ENCODE peak calls at places on chromosomes 6 and 20, in eight cellular contexts. O, L, M, Q, Z, P, D and B are unnamed samples. For H3K4me1 and H3K36me3, the result is how much of the 10 kb centered on the place peaks cover.

GRCh38 chr6:29524982-29525639 is 34.4 kb downstream of the UBD start:
- DNase-seq in P (no peak), Z (no peak), M (no peak), L (no peak), D (no peak), O (no peak), Q (no peak), B (no peak)

GRCh38 chr20:39986231-39986904 is 702.7 kb downstream of the MAFB start:
- DNase-seq in Q (peak), P (peak), O (no peak), Z (peak), M (peak), L (peak), D (no peak), B (no peak)

GRCh38 chr6:409370-409972 is 17.9 kb downstream of the IRF4 start:
- DNase-seq in Q (no peak), Z (no peak), O (no peak), P (no peak), D (no peak), M (no peak), L (no peak), B (no peak)

GRCh38 chr6:164152611-164153010 is 738.1 kb downstream of the QKI start:
- DNase-seq in L (no peak), Q (no peak), P (no peak), M (no peak), O (no peak), Z (no peak), D (no peak), B (no peak)

GRCh38 chr6:165484178-165484889 is 174.9 kb upstream of the C6orf118 start:
- DNase-seq in L (no peak), D (no peak), O (no peak), P (no peak), Z (no peak), M (no peak), Q (no peak), B (no peak)

GRCh38 chr6:122452509-122452908 is 19.1 kb downstream of the SERINC1 start:
- DNase-seq in O (no peak), M (no peak), Z (no peak), Q (no peak), D (no peak), L (no peak), P (no peak), B (no peak)

GRCh38 chr6:53647437-53648094 is 18.0 kb downstream of the KLHL31 start:
- DNase-seq in D (no peak), L (no peak), Q (no peak), O (no peak), M (no peak), Z (no peak), P (no peak), B (peak)

GRCh38 chr6:147135211-147135672 is 69.0 kb upstream of the STXBP5 start:
- DNase-seq in Q (no peak), Z (no peak), M (no peak), D (no peak), P (no peak), O (no peak), L (no peak), B (peak)

GRCh38 chr6:107102414-107102805 is 12.9 kb downstream of the BEND3 start:
- DNase-seq in P (no peak), Z (no peak), Q (no peak), M (no peak), O (no peak), D (no peak), L (no peak), B (no peak)

GRCh38 chr6:107330190-107330589 is 129.2 kb downstream of the PDSS2 start:
- DNase-seq in O (no peak), Q (no peak), L (no peak), M (no peak), D (no peak), Z (no peak), P (no peak), B (no peak)

GRCh38 chr20:17635846-17636245 is 46.2 kb downstream of the RRBP1 start:
- DNase-seq in Q (no peak), D (no peak), L (no peak), P (no peak), O (no peak), Z (peak), M (no peak), B (no peak)

GRCh38 chr20:12372557-12372956 is 454.9 kb downstream of the BTBD3 start:
- DNase-seq in O (no peak), L (no peak), P (no peak), M (no peak), D (no peak), Q (no peak), Z (no peak), B (no peak)

GRCh38 chr20:21017381-21018085 is 88.6 kb downstream of the LINC00237 start:
- DNase-seq in L (no peak), Q (no peak), M (no peak), P (no peak), O (peak), Z (no peak), D (no peak), B (no peak)

GRCh38 chr20:41690702-41691101 is 72.5 kb upstream of the CHD6 start:
- DNase-seq in M (no peak), Z (no peak), O (no peak), D (no peak), L (no peak), P (no peak), Q (no peak), B (no peak)

GRCh38 chr6:108733706-108734105 is 114.5 kb upstream of the ARMC2 start:
- DNase-seq in D (no peak), P (no peak), O (no peak), L (no peak), M (no peak), Q (no peak), Z (no peak), B (no peak)

GRCh38 chr6:52020961-52021570 is 66.3 kb downstream of the PKHD1 start:
- DNase-seq in Q (no peak), M (no peak), O (no peak), L (no peak), P (no peak), D (no peak), Z (no peak), B (no peak)

GRCh38 chr6:12309070-12309469 is 18.9 kb downstream of the EDN1 start:
- DNase-seq in Q (peak), O (no peak), Z (no peak), D (no peak), L (no peak), P (no peak), M (no peak), B (no peak)

GRCh38 chr6:81750660-81751387 is 1.7 kb downstream of the TENT5A start:
- DNase-seq in Q (no peak), L (no peak), O (no peak), D (no peak), M (no peak), P (no peak), Z (no peak), B (no peak)

GRCh38 chr6:14806101-14806500 is 439.8 kb upstream of the JARID2 start:
- DNase-seq in P (no peak), O (no peak), Z (no peak), Q (no peak), M (no peak), D (no peak), L (no peak), B (no peak)
- H3K4me1 ChIP-seq in P (under half), O (under half), Z (under half), Q (under half), M (under half), D (under half), L (under half), B (under half)

GRCh38 chr6:100257661-100258395 is 206.9 kb downstream of the SIM1 start:
- DNase-seq in Z (no peak), Q (no peak), L (no peak), D (no peak), P (no peak), O (no peak), M (no peak), B (no peak)
- H3K4me3 ChIP-seq in Z (no peak), Q (no peak), L (no peak), D (no peak), P (no peak), O (no peak), M (no peak), B (no peak)

GRCh38 chr20:49247169-49247734 is 28.0 kb downstream of the DDX27 start:
- DNase-seq in D (no peak), M (no peak), L (no peak), O (no peak), P (no peak), Z (no peak), Q (no peak), B (no peak)

GRCh38 chr20:49245921-49246740 is 26.9 kb downstream of the DDX27 start:
- DNase-seq in O (no peak), D (no peak), P (no peak), Q (no peak), Z (peak), L (peak), M (peak), B (peak)

GRCh38 chr20:49248879-49249665 is 28.8 kb downstream of the ZNFX1 start:
- DNase-seq in Q (no peak), M (no peak), Z (no peak), P (no peak), L (no peak), O (peak), D (no peak), B (no peak)

GRCh38 chr20:49247792-49248191 is 28.6 kb downstream of the DDX27 start:
- DNase-seq in O (no peak), M (no peak), Z (no peak), Q (no peak), L (no peak), D (no peak), P (no peak), B (no peak)

DNA sequence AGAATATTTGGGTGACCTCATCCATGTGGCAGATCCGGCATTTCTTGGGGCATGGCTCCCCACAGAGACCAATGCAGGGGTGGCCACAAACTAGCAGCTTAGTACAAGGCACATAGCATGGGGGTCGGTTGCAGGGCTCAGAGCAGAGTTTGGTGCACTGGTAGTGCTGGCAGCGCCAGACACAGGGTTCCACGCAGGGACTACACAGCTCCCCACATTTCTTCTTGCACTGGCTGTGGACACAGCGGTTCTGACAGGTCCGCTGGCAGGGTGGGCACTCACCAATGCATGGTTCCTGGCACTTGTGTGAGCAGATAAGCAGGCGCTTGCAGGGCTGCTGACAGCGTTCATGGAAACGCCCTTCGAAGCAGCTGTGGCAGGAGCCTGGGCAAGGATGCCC is 29.1 kb downstream of the DDX27 start:
- DNase-seq in D (no peak), Q (no peak), O (no peak), M (no peak), L (no peak), P (no peak), Z (no peak), B (no peak)
- H3K36me3 ChIP-seq in D (half or more), Q (half or more), O (under half), M (under half), L (half or more), P (half or more), Z (under half), B (under half)

DNA sequence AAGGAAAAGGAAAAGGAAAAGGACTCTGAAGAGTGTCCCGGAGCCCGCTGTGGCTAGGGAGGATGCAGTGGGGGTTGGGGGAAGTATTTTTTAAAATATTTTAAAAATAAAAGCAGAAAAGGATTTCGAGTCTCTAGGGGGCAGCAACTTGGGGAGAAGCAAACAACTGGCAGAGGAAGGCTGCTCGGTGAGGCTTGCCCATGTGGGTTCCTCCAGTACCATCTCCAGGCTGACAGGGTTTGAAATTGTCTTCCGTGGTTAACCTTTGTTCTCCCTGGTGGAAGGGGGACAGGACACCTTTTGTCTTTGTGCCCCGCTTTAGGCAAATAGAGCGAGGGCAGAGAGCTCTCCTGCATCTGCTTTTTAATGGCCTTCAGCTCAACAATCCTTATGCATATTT is 60.4 kb upstream of the SNX9 start:
- DNase-seq in O (no peak), M (no peak), Q (no peak), L (no peak), P (no peak), D (no peak), Z (no peak), B (no peak)
- H3K4me1 ChIP-seq in O (under half), M (half or more), Q (under half), L (under half), P (half or more), D (under half), Z (under half), B (under half)

GRCh38 chr6:166960609-166960978 is 4.2 kb upstream of the RNASET2 start:
- DNase-seq in D (no peak), L (no peak), O (no peak), P (no peak), Q (no peak), Z (no peak), M (no peak), B (no peak)

GRCh38 chr6:166957087-166957804 is 896 bp upstream of the RNASET2 start:
- DNase-seq in L (peak), O (peak), M (peak), Z (peak), D (peak), Q (peak), P (peak), B (peak)

GRCh38 chr6:166959906-166960608 is 3.7 kb upstream of the RNASET2 start:
- DNase-seq in D (no peak), O (no peak), Z (no peak), Q (no peak), L (no peak), P (no peak), M (no peak), B (no peak)

GRCh38 chr6:166957805-166958076 is 1.4 kb upstream of the RNASET2 start:
- DNase-seq in D (no peak), O (no peak), M (no peak), Z (no peak), Q (no peak), P (no peak), L (no peak), B (no peak)

GRCh38 chr6:166958926-166959861 is 2.8 kb upstream of the RNASET2 start:
- DNase-seq in L (no peak), O (no peak), P (no peak), M (peak), Z (no peak), D (no peak), Q (no peak), B (peak)
- H3K4me3 ChIP-seq in L (no peak), O (no peak), P (no peak), M (no peak), Z (no peak), D (no peak), Q (no peak), B (no peak)

DNA sequence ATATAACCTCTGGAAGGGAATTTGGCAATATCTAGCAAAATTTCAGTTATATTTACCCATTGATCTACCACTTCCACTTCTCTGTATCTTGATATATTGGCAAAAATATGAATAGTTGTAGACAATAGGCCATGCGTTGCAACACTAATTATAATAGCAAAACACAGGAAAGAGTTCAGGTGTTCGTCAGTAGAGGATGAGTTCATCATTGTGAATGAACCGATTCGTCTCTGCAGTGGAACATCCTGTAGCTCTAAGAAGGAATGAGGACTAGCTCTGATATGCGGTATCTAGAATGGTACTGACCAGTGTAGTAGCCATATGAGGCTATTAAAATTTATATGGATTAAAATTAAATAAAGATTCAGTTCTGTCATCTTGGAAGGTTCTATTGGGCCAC is 8.3 kb downstream of the FAM83D start:
- DNase-seq in Q (no peak), P (no peak), Z (no peak), M (no peak), O (no peak), L (no peak), D (no peak), B (no peak)
- H3K36me3 ChIP-seq in Q (under half), P (under half), Z (under half), M (under half), O (under half), L (under half), D (under half), B (under half)